ENCODE peak calls at places on chromosomes 4 and X, in seven cellular contexts. H is K562, O is SK-N-SH, V is H1, S is GM12878, D is HepG2, B is HCT116. Z is an unnamed sample.
A peak's percentile ranks its signal among the peaks of the same experiment; 100 is the strongest.

GRCh38 chrX:12970691-12971202 is 4.2 kb upstream of the TMSB4X start:
- DNase-seq in H (no peak), O (no peak), V (no peak), S (peak; percentile 55), D (peak; percentile 27), B (no peak), Z (peak; percentile 69)

GRCh38 chr4:113905301-113905700 is 74.1 kb downstream of the ARSJ start:
- DNase-seq in H (no peak), O (no peak), V (no peak), S (no peak), D (no peak), B (no peak), Z (no peak)

GRCh38 chrX:53654378-53654777 is 32.1 kb downstream of the HUWE1 start:
- DNase-seq in H (no peak), O (no peak), V (no peak), S (no peak), D (no peak), B (no peak), Z (no peak)

GRCh38 chrX:107776649-107777535 is 641 bp upstream of the NCBP2L start:
- DNase-seq in H (peak; percentile 73), O (peak; percentile 73), V (peak; percentile 53), S (peak; percentile 42), D (peak; percentile 50), B (peak; percentile 79), Z (peak; percentile 33)

GRCh38 chr4:124952601-124953000 is 240.1 kb upstream of the ANKRD50 start:
- DNase-seq in H (no peak), O (no peak), V (no peak), S (no peak), D (no peak), B (no peak), Z (no peak)

GRCh38 chr4:173506780-173507211 is 23.2 kb downstream of the HAND2 start:
- DNase-seq in H (no peak), O (peak; percentile 76), V (no peak), S (no peak), D (no peak), B (no peak), Z (no peak)

GRCh38 chr4:152815078-152815477 is 35.3 kb downstream of the ARFIP1 start:
- DNase-seq in H (no peak), O (no peak), V (no peak), S (no peak), D (peak; percentile 10), B (no peak), Z (no peak)

GRCh38 chr4:168551945-168552695 is 55.3 kb downstream of the PALLD start:
- DNase-seq in H (no peak), O (no peak), V (no peak), S (no peak), D (peak; percentile 2), B (peak; percentile 59), Z (no peak)

GRCh38 chr4:114615435-114615834 is 16.8 kb downstream of the UGT8 start:
- DNase-seq in H (no peak), O (no peak), V (no peak), S (no peak), D (peak; percentile 6), B (no peak), Z (no peak)

GRCh38 chr4:140094701-140095420 is 59.1 kb downstream of the MAML3 start:
- DNase-seq in H (no peak), O (peak; percentile 65), V (no peak), S (no peak), D (no peak), B (no peak), Z (peak; percentile 26)

GRCh38 chr4:7811536-7812190 is 128.0 kb downstream of the AFAP1 start:
- DNase-seq in H (no peak), O (no peak), V (no peak), S (no peak), D (no peak), B (no peak), Z (no peak)

GRCh38 chrX:103585421-103586313 is at the start of gene TCEAL4:
- DNase-seq in H (no peak), O (peak; percentile 71), V (no peak), S (no peak), D (no peak), B (no peak), Z (peak; percentile 20)
- TF ChIP-seq JUND in H (no peak), O (no peak), V (no peak), S (no peak), D (no peak), B (no peak), Z (no peak)

DNA sequence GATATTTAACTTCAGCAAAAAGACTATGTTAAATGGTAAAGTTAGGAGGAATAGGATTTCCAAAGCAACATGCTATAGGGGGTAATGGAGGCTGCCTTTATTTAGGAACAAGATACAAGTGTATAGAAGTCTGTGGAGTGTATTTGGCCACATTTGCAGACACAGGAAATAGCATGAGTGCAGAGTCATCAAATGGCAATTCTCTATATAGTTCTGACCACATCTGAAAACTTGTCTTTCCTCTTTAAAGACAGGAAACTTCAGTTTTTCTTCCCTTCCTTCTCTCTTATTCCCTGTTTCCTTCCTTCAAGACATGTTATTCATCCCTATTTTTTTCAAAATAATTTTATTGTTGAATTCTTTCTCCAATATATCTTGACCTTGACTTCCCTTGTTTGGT is 119.3 kb upstream of the PITX2 start:
- DNase-seq in H (no peak), O (no peak), V (no peak), S (no peak), D (no peak), B (no peak), Z (no peak)
- TF ChIP-seq JUND in H (no peak), O (no peak), V (no peak), S (no peak), D (no peak), B (no peak), Z (no peak)

DNA sequence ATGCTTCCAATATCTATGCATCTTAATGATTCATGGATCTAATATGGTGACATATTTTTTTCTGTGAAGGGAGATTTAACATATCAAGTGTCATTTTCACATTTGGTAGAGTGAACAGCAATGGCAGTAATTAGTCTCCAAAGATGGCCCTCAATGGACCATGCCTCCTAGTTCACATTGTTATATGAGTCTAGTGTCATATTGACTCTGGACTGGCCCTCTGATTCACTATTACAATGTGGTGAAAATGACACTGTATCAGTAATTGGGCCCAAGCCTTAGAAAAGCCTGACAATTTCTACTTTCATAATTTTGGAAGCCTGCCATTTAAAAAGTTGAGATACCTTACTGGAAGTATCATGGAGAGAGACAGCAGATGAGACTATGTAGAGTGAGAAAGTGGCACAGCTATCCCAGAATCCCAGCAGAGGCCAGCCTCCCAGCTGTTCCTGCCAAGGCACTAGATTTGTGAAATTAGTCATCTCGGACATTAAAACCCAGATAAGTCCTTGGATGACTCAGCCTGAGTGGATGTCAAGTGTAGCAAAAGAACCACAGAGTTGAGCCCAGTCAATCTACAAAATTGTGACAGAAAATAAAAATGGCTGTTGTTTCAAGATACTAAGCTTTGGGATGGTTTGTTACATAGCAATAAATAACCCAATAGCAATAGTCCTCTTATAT is 68.4 kb downstream of the ARHGEF38 start:
- DNase-seq in H (no peak), O (no peak), V (no peak), S (no peak), D (no peak), B (peak; percentile 16), Z (no peak)
- TF ChIP-seq JUND in H (peak; percentile 55), O (peak; percentile 81), V (no peak), S (no peak), D (no peak), B (peak; percentile 58), Z (no peak)

DNA sequence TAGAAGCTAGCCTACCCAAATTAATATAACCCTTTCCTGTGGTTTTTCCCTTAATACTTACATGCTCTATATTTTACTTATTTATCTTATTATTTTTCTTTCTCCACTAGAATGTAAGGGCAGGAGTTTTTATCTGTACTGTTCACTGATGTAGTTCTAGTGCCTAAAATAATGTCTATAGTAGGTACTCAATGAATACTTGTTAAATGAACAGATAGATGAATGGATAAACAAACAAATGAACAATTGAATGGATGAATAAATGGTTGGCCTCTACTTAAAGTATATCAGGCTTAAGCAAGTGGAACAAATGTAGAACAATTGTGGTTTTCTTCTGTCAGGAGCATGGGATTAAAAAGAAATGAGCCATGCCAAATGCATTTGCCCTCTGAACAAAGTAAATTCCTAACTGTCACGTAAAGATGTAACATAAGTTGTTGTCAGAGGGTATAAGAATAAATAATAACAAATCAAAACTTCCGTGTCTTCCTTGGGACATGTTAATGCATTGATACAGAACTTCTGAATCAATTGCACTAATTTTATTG is 54.1 kb downstream of the SYTL5 start:
- DNase-seq in H (no peak), O (no peak), V (no peak), S (no peak), D (no peak), B (no peak), Z (no peak)
- TF ChIP-seq JUND in H (no peak), O (no peak), V (no peak), S (no peak), D (no peak), B (no peak), Z (no peak)

GRCh38 chr4:118765399-118765798 is 70.5 kb downstream of the SEC24D start:
- DNase-seq in H (peak; percentile 64), O (no peak), V (no peak), S (no peak), D (no peak), B (peak; percentile 54), Z (no peak)
- TF ChIP-seq JUND in H (peak; percentile 62), O (peak; percentile 93), V (no peak), S (no peak), D (no peak), B (peak; percentile 36), Z (no peak)

GRCh38 chr4:31104596-31104995 is 384.4 kb downstream of the PCDH7 start:
- DNase-seq in H (no peak), O (no peak), V (no peak), S (no peak), D (no peak), B (no peak), Z (peak; percentile 18)
- TF ChIP-seq JUND in H (no peak), O (no peak), V (no peak), S (no peak), D (no peak), B (no peak), Z (no peak)

GRCh38 chr4:54025582-54025981 is 38.8 kb downstream of the CHIC2 start:
- DNase-seq in H (no peak), O (no peak), V (no peak), S (no peak), D (no peak), B (no peak), Z (no peak)
- TF ChIP-seq JUND in H (no peak), O (no peak), V (no peak), S (no peak), D (no peak), B (no peak), Z (no peak)

GRCh38 chr4:2265113-2266110 is 3.5 kb upstream of the MXD4 start:
- DNase-seq in H (no peak), O (no peak), V (no peak), S (no peak), D (no peak), B (no peak), Z (no peak)
- TF ChIP-seq JUND in H (no peak), O (no peak), V (no peak), S (no peak), D (no peak), B (no peak), Z (no peak)

GRCh38 chr4:106080376-106080775 is 185.1 kb downstream of the NPNT start:
- DNase-seq in H (no peak), O (no peak), V (no peak), S (no peak), D (no peak), B (no peak), Z (no peak)
- TF ChIP-seq JUND in H (no peak), O (no peak), V (no peak), S (no peak), D (no peak), B (no peak), Z (no peak)

Z was measured in T47D.